ENCODE peak calls at places on chromosomes 2 and 18, in eight cellular contexts. L is pancreas, X is left ventricle myocardium inferior, Q is body of pancreas, O is GM23248, G is tibial artery, S is aorta, C is PC-9. I is an unnamed sample. For H3K4me1 and H3K9me3, the result is how much of the 10 kb centered on the place peaks cover.

GRCh38 chr2:163606878-163607277 is 128.9 kb downstream of the FIGN start:
- DNase-seq in L (no peak), S (no peak), Q (no peak), G (no peak), O (no peak), C (no peak), X (no peak), I (no peak)

GRCh38 chr2:163157411-163157810 is 318.8 kb upstream of the KCNH7 start:
- DNase-seq in X (no peak), S (no peak), G (no peak), O (peak), L (no peak), C (no peak), Q (no peak), I (no peak)

GRCh38 chr2:11781624-11782023 is 35.2 kb downstream of the LPIN1 start:
- DNase-seq in L (no peak), X (no peak), Q (no peak), C (no peak), S (no peak), G (no peak), O (no peak), I (no peak)

GRCh38 chr18:9653390-9653789 is 39.0 kb upstream of the PPP4R1 start:
- DNase-seq in C (peak), Q (peak), G (peak), X (peak), L (peak), S (peak), O (peak), I (no peak)

GRCh38 chr2:149597050-149598013 is 9.8 kb upstream of the MMADHC start:
- DNase-seq in X (no peak), S (no peak), G (peak), L (peak), O (peak), C (peak), Q (peak), I (peak)

GRCh38 chr2:20604957-20605381 is 45.9 kb downstream of the HS1BP3 start:
- DNase-seq in S (peak), O (peak), Q (peak), C (no peak), L (no peak), G (peak), X (no peak), I (no peak)

GRCh38 chr2:160869411-160869810 is 290.8 kb upstream of the TANK start:
- DNase-seq in C (no peak), Q (no peak), G (peak), S (no peak), L (no peak), X (no peak), O (peak), I (no peak)

GRCh38 chr2:66322481-66322880 is 112.4 kb upstream of the MEIS1 start:
- DNase-seq in X (no peak), C (no peak), S (no peak), L (no peak), O (no peak), G (no peak), Q (no peak), I (no peak)

GRCh38 chr18:3466051-3466450 is 16.1 kb downstream of the TGIF1 start:
- DNase-seq in C (no peak), Q (no peak), L (no peak), O (peak), X (no peak), G (no peak), S (no peak), I (no peak)

GRCh38 chr2:96147593-96148201 is 2.5 kb upstream of the DUSP2 start:
- DNase-seq in X (no peak), C (no peak), O (no peak), L (no peak), Q (no peak), G (no peak), S (peak), I (no peak)
- H3K27ac ChIP-seq in X (peak), C (no peak), O (peak), L (no peak), Q (no peak), G (no peak), S (peak), I (peak)

GRCh38 chr2:173953047-173953424 is 12.1 kb downstream of the SP3 start:
- DNase-seq in S (no peak), O (no peak), C (no peak), G (no peak), L (no peak), X (no peak), Q (no peak), I (no peak)

GRCh38 chr2:173947131-173947530 is 18.0 kb downstream of the SP3 start:
- DNase-seq in C (no peak), O (no peak), Q (no peak), S (no peak), L (no peak), X (no peak), G (no peak), I (no peak)

GRCh38 chr2:173948198-173948597 is 17.0 kb downstream of the SP3 start:
- DNase-seq in S (no peak), O (no peak), X (no peak), L (no peak), Q (no peak), G (no peak), C (no peak), I (no peak)

GRCh38 chr2:173952267-173953046 is 12.7 kb downstream of the SP3 start:
- DNase-seq in S (no peak), C (no peak), Q (no peak), L (no peak), X (no peak), O (no peak), G (no peak), I (no peak)

GRCh38 chr2:173948827-173949226 is 16.3 kb downstream of the SP3 start:
- DNase-seq in G (no peak), L (no peak), C (no peak), O (no peak), S (no peak), X (no peak), Q (no peak), I (no peak)
- H3K4me1 ChIP-seq in G (half or more), L (under half), C (under half), O (under half), S (under half), X (half or more), Q (under half), I (half or more)

DNA sequence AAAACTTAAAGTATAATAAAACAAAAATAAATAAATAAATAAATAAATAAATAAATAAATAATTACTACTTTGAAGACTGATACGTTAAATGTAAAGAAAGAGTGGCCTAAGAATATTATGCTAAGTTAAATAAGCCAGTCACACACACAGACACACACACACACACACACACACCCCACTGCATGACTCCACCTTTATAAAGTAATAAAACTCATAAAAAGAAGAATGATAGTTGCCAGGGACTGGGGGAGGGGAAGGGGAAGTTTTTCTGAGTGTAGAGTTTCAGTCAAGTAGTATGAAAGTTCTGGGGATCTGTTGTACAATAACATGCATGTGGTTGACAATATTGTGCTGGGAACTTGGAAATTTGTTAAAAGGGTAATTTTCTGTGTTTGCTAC is 1237.5 kb upstream of the GYPC start:
- DNase-seq in O (no peak), L (no peak), X (no peak), S (no peak), G (no peak), Q (no peak), C (no peak), I (no peak)
- H3K9me3 ChIP-seq in O (under half), L (under half), X (under half), S (under half), G (under half), Q (under half), C (under half), I (under half)

DNA sequence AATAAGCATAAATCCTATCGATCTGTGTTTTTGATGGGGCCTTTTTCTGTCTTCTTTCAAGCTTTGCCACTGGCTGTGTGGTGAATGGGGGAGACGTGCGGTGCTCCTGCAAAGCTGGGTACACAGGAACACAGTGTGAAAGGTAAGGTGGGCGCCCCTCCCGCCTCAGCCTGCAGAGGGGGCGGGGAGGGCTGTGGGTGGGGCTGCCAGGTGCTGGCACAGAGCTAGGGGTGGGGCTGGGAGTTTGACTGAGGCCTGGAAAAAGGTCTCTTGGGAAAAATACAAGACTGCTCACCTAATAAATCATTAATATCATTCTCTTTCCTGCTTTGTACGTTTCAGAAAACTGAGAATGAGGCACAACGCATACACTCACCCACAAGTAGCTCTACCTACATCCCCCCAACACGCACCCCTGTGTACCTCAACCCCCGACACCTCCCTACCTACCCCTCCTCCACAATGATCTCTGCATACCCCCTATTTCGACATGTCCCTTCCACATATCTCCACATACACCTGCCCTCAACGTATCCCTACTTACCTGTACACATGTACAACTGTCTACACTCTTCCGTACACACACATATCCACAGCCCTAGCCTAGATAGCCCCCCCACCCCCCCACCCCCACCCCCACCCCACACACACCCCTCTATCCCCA is 129.7 kb upstream of the TTC39C start:
- DNase-seq in S (no peak), Q (peak), C (peak), O (no peak), G (no peak), L (peak), X (no peak), I (no peak)
- H3K27ac ChIP-seq in S (peak), Q (peak), C (no peak), O (no peak), G (peak), L (peak), X (peak), I (no peak)

GRCh38 chr2:62204998-62205496 is 9.1 kb downstream of the B3GNT2 start:
- DNase-seq in S (no peak), L (no peak), G (peak), C (no peak), O (no peak), Q (no peak), X (no peak), I (no peak)
- H3K4me1 ChIP-seq in S (under half), L (under half), G (half or more), C (under half), O (under half), Q (half or more), X (half or more), I (half or more)

GRCh38 chr18:78639597-78639950 is 340.0 kb upstream of the SALL3 start:
- DNase-seq in O (no peak), L (no peak), C (no peak), X (no peak), S (no peak), G (no peak), Q (no peak), I (no peak)

GRCh38 chr18:78640596-78640995 is 339.0 kb upstream of the SALL3 start:
- DNase-seq in S (no peak), G (no peak), Q (no peak), L (no peak), O (no peak), X (no peak), C (no peak), I (no peak)

GRCh38 chr18:78643981-78644380 is 335.6 kb upstream of the SALL3 start:
- DNase-seq in C (no peak), L (no peak), O (no peak), G (no peak), S (no peak), X (no peak), Q (no peak), I (no peak)

GRCh38 chr18:78642561-78643398 is 336.8 kb upstream of the SALL3 start:
- DNase-seq in L (no peak), S (no peak), G (no peak), X (no peak), C (no peak), O (no peak), Q (no peak), I (peak)

DNA sequence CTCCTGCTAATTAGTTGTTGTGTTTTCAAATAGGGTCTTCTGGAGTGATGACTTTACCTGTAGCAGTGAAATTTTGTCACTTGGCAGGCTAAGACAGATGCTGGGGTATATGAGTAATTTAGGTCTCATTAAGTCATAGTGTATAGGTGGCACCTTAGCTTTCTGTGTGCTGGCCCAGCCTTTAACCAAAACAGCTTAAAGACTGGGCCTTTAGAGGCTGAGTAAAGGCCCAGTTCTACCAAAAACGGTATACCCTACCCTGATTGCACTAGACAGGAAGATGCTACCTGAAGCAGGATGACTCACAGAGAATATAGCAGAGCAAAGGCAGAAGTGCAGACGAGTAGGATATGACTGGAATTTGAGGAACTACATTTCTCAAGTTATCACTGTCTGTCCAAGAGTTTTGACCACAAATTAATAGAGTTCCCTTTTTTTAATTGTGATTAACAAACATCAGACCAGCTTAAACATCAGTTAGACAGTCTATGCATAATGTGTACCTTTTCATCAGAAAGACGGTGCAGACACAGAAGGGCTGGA is 337.9 kb upstream of the SALL3 start:
- DNase-seq in X (no peak), O (no peak), L (no peak), C (no peak), G (no peak), S (no peak), Q (no peak), I (no peak)
- H3K9me3 ChIP-seq in X (under half), O (under half), L (under half), C (under half), G (under half), S (under half), Q (under half), I (under half)

DNA sequence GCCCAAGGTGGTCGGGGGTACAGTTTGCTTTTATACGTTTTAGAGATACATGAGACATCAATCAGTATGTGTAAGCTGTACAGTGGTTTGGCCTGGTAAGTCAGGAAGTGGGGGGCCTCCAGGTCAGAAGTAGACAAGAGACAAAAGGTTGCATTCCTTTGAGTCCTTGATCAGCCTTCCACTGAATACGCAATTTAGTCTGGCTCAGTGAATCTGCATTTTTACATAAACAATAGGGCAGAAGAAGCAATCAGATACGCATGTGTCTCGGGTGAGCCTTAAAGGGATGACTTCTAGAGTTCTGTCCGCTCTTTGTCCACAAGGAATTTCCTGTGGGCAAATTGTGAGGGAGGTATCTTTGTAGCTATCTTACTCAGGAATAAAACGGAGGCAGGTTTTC is 87.2 kb downstream of the SOWAHC start:
- DNase-seq in S (no peak), G (no peak), X (no peak), L (no peak), Q (no peak), O (no peak), C (peak), I (no peak)
- H3K27ac ChIP-seq in S (no peak), G (no peak), X (no peak), L (no peak), Q (no peak), O (peak), C (peak), I (no peak)

DNA sequence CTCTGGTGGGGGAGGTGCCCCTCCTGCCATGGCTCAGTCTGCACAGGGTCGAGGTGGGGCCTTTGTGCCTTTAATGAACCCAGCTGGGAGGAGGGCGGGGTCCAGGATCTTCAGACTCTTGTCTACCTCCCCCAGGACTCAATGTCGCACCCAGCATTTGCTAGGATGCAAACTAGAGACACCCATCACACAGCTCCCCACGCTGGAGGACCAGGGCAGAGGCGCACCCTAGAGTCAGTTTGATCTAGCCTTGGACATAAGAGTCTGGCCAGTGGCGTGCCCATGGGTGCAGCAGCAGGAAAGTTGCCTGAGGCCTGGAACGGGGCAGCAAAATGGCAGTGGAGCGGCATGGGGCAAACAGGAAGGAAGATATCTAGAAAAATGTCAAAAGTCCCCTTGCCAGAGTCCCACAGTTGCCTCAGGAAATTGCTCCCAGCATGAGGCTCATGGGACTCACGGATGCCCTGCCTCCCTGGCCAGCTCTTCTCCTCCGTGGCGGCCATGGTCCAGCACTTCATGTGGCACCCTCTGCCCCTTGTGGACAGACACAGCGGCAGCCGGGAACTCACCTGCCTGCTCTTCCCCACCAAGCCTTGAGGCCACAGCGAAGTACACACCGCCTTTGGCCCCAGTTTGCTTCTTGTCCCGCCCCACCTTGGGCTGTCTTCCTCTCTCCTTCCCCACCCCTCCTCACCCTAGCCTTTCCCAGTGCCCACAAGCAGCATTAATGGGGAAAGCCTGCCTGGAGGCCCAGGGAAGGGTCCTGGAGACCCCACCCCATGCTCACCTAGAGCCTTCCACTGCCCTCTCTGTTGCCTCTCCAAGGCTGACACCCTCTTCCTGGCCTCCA is 17.7 kb downstream of the SH2D6 start:
- DNase-seq in S (no peak), L (no peak), G (no peak), X (no peak), C (no peak), O (no peak), Q (no peak), I (no peak)
- H3K4me1 ChIP-seq in S (under half), L (under half), G (under half), X (half or more), C (under half), O (under half), Q (half or more), I (under half)

GRCh38 chr18:39802648-39803229 is 2152.3 kb upstream of the PIK3C3 start:
- DNase-seq in O (peak), Q (no peak), C (no peak), S (no peak), X (no peak), G (no peak), L (no peak), I (no peak)
- H3K9me3 ChIP-seq in O (under half), Q (under half), C (under half), S (under half), X (under half), G (under half), L (under half), I (under half)

GRCh38 chr18:31632356-31632755 is 40.7 kb downstream of the TTR start:
- DNase-seq in Q (no peak), L (no peak), S (no peak), G (no peak), O (no peak), X (no peak), C (no peak), I (no peak)

GRCh38 chr18:31634331-31634713 is 42.6 kb downstream of the TTR start:
- DNase-seq in O (no peak), L (no peak), G (no peak), Q (no peak), C (no peak), X (no peak), S (no peak), I (no peak)

GRCh38 chr18:31637445-31637844 is 45.8 kb downstream of the TTR start:
- DNase-seq in Q (no peak), X (no peak), O (no peak), L (no peak), G (no peak), S (no peak), C (no peak), I (no peak)

GRCh38 chr18:31633416-31634330 is 42.0 kb downstream of the TTR start:
- DNase-seq in G (no peak), O (no peak), L (no peak), S (no peak), C (no peak), Q (no peak), X (no peak), I (no peak)

GRCh38 chr18:31636387-31636786 is 44.7 kb downstream of the TTR start:
- DNase-seq in X (no peak), G (no peak), O (no peak), C (no peak), Q (no peak), S (no peak), L (no peak), I (no peak)
- H3K27ac ChIP-seq in X (no peak), G (no peak), O (no peak), C (no peak), Q (no peak), S (no peak), L (no peak), I (no peak)

I was measured in CD8-positive, alpha-beta memory T cell.